ENCODE peak calls at places on chromosomes 7 and 10, in five cellular contexts. I is PC-3, D is ascending aorta, B is NB4, X is prostate gland. R is an unnamed sample.

GRCh38 chr7:146185844-146186243 is 69.2 kb downstream of the CNTNAP2 start:
- DNase-seq in I (no peak), D (no peak), B (peak), X (no peak), R (no peak)

GRCh38 chr7:45001138-45001694 is 1.2 kb downstream of the CCM2 start:
- DNase-seq in I (peak), D (no peak), B (peak), X (no peak), R (peak)

GRCh38 chr10:7551891-7552731 is 114.7 kb downstream of the ITIH5 start:
- DNase-seq in I (no peak), D (no peak), B (no peak), X (no peak), R (no peak)

GRCh38 chr7:142718314-142718713 is 31.0 kb upstream of the PRSS1 start:
- DNase-seq in I (no peak), D (no peak), B (no peak), X (no peak), R (no peak)

GRCh38 chr7:41592794-41593193 is 110.1 kb downstream of the INHBA start:
- DNase-seq in I (no peak), D (no peak), B (no peak), X (no peak), R (no peak)

GRCh38 chr10:60978287-60979115 is 34.5 kb upstream of the RHOBTB1 start:
- DNase-seq in I (peak), D (no peak), B (no peak), X (no peak), R (no peak)

GRCh38 chr7:24778543-24779282 is 21.4 kb upstream of the GSDME start:
- DNase-seq in I (no peak), D (peak), B (peak), X (no peak), R (peak)

GRCh38 chr7:98733036-98733435 is 116.0 kb downstream of the NPTX2 start:
- DNase-seq in I (peak), D (no peak), B (peak), X (no peak), R (peak)

GRCh38 chr10:120400601-120401000 is 56.4 kb upstream of the PLPP4 start:
- DNase-seq in I (no peak), D (no peak), B (no peak), X (no peak), R (no peak)

GRCh38 chr7:44111759-44112158 is 7.6 kb downstream of the AEBP1 start:
- DNase-seq in I (no peak), D (no peak), B (no peak), X (no peak), R (no peak)

GRCh38 chr10:73814896-73815718 is 3.7 kb upstream of the NDST2 start:
- DNase-seq in I (peak), D (no peak), B (peak), X (no peak), R (no peak)

GRCh38 chr7:143882611-143883078 is 19.3 kb downstream of the TCAF1 start:
- DNase-seq in I (no peak), D (no peak), B (no peak), X (peak), R (no peak)

GRCh38 chr7:114819629-114820362 is 102.1 kb upstream of the MDFIC start:
- DNase-seq in I (peak), D (no peak), B (no peak), X (no peak), R (no peak)

GRCh38 chr10:905503-905902 is 26.0 kb downstream of the LARP4B start:
- DNase-seq in I (no peak), D (no peak), B (no peak), X (no peak), R (no peak)

GRCh38 chr10:22837771-22838170 is 90.1 kb upstream of the ARMC3 start:
- DNase-seq in I (no peak), D (no peak), B (no peak), X (no peak), R (no peak)

GRCh38 chr7:35253680-35254495 is at the start of gene TBX20:
- DNase-seq in I (no peak), D (no peak), B (peak), X (no peak), R (peak)

GRCh38 chr10:56258378-56258777 is 102.7 kb downstream of the ZWINT start:
- DNase-seq in I (no peak), D (no peak), B (no peak), X (no peak), R (no peak)

GRCh38 chr10:60491162-60491561 is 101.5 kb upstream of the ANK3 start:
- DNase-seq in I (peak), D (no peak), B (no peak), X (no peak), R (no peak)

GRCh38 chr7:7435978-7436377 is 99.7 kb downstream of the COL28A1 start:
- DNase-seq in I (no peak), D (no peak), B (no peak), X (no peak), R (no peak)

GRCh38 chr10:88070080-88070880 is 206.9 kb downstream of the PTEN start:
- DNase-seq in I (no peak), D (no peak), B (peak), X (no peak), R (peak)

GRCh38 chr7:12716134-12716667 is 28.8 kb downstream of the ARL4A start:
- DNase-seq in I (no peak), D (no peak), B (no peak), X (no peak), R (no peak)

GRCh38 chr7:137343483-137343841 is at the start of gene PTN:
- DNase-seq in I (peak), D (no peak), B (no peak), X (peak), R (no peak)

GRCh38 chr7:79454325-79454960 is 976 bp upstream of the MAGI2 start:
- DNase-seq in I (no peak), D (peak), B (no peak), X (peak), R (no peak)

GRCh38 chr10:75111906-75112703 is 649 bp downstream of the SAMD8 start:
- DNase-seq in I (peak), D (peak), B (peak), X (peak), R (peak)

GRCh38 chr10:8260645-8261044 is 206.2 kb downstream of the GATA3 start:
- DNase-seq in I (no peak), D (no peak), B (no peak), X (no peak), R (no peak)

GRCh38 chr10:127150136-127150535 is 46.3 kb downstream of the INSYN2A start:
- DNase-seq in I (peak), D (no peak), B (no peak), X (no peak), R (no peak)

GRCh38 chr7:47326808-47327207 is 255.1 kb downstream of the TNS3 start:
- DNase-seq in I (no peak), D (no peak), B (no peak), X (no peak), R (no peak)

GRCh38 chr10:43263551-43264323 is 3.1 kb downstream of the RASGEF1A start:
- DNase-seq in I (no peak), D (no peak), B (no peak), X (no peak), R (no peak)

GRCh38 chr7:2141656-2142055 is 91.1 kb downstream of the MAD1L1 start:
- DNase-seq in I (no peak), D (no peak), B (no peak), X (no peak), R (no peak)

GRCh38 chr10:121154846-121155245 is 303.7 kb downstream of the WDR11 start:
- DNase-seq in I (no peak), D (no peak), B (no peak), X (peak), R (no peak)

GRCh38 chr7:76310102-76310957 is 7.9 kb downstream of the HSPB1 start:
- DNase-seq in I (no peak), D (no peak), B (no peak), X (peak), R (no peak)

GRCh38 chr7:73909996-73910395 is 49.0 kb downstream of the TMEM270 start:
- DNase-seq in I (no peak), D (no peak), B (no peak), X (no peak), R (no peak)

GRCh38 chr7:130394421-130395188 is 14.3 kb downstream of the CPA1 start:
- DNase-seq in I (no peak), D (no peak), B (peak), X (no peak), R (peak)
- TF ChIP-seq CTCF in I (no peak), D (no peak), B (no peak), X (no peak), R (no peak)

GRCh38 chr10:58665361-58665760 is 152.7 kb downstream of the BICC1 start:
- DNase-seq in I (no peak), D (no peak), B (no peak), X (no peak), R (no peak)

GRCh38 chr10:58667658-58668310 is 155.1 kb downstream of the BICC1 start:
- DNase-seq in I (no peak), D (no peak), B (no peak), X (no peak), R (no peak)

GRCh38 chr10:58661902-58662301 is 149.2 kb downstream of the BICC1 start:
- DNase-seq in I (no peak), D (no peak), B (no peak), X (no peak), R (no peak)

GRCh38 chr10:58662314-58662713 is 149.6 kb downstream of the BICC1 start:
- DNase-seq in I (peak), D (no peak), B (peak), X (no peak), R (no peak)

DNA sequence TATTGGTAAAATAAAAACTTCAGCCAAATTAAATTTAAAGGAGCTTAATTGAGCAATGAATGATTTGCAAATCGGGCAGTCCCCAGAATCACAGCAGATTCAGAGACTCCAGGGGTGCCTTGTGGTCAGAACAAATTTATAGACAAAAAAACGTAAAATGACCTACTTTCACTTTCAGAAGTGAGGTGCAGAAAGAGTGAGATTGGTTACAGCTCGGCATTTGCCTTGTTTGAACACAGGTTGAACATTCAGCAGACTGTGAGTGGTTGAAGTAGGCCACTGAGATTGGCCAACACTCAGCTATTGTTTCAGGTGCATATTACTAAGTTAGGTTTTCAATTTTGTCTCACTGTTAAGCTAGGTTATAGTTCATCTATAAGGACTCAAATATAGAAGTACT is 153.4 kb downstream of the BICC1 start:
- DNase-seq in I (peak), D (no peak), B (no peak), X (peak), R (peak)
- H3K4me3 ChIP-seq in I (peak), D (peak), B (no peak), X (peak), R (no peak)

DNA sequence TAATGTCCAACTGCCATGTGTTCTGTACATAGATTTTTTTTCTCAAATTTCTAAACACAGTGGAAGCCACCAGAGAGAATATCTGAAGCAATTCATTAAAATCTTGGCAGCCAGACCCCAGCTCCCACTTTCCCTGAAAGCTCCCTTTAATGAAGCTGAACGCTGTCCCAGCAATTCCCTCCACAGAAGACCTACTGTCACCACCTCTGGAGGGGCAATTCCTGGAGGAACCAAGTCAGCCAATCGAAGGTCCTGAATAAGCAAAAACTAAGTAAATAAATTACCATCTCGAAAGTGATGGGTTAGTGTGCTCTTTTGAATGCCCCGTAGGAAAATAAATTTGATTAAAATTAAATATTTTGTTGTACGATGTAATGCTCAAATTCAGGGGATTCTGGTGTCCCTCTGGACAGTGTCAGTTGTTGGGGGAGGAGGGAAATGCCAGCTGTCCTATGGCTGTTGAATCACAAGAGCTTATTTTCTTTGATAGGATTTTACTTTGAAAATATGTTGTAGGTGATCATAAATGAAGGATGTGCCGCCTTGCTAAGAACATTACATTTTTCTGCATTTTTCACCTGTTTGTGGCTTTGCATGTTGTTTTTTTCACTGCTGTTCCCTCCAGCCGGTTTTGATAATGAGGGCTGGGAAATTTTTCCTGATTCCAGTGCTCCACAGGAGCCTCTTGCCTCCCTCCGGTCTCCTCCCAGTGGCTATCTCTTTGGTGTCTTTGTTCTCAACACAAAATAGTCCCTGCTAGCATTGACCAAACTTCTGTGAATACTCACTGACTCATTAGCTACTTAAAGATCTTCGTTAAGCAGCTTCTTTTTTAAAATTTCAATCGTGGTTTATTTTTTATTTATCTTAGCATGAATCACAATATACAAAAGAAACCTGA is 9.3 kb upstream of the GSAP start:
- DNase-seq in I (peak), D (no peak), B (no peak), X (no peak), R (peak)
- TF ChIP-seq CTCF in I (no peak), D (no peak), B (no peak), X (no peak), R (no peak)

DNA sequence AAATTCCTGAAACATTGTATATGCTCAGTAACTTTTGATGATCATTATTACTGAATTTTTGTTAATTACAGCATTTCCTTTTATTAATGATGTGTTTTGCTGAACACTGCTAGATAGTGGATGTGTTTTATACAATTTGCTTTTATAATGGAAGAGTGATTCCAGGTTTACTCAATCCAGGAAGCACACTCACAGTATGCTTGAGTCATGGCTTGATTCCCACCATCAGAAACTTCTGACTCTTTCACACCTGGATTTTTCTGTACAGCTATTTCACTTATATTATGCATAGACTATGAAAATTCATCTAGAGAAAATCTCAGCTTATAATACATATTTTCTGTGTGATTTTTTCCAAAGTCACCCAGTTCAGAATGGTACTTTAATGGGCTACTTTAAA is 1040.9 kb downstream of the GRM8 start:
- DNase-seq in I (no peak), D (no peak), B (no peak), X (no peak), R (no peak)
- H3K4me3 ChIP-seq in I (no peak), D (no peak), B (no peak), X (no peak), R (no peak)